ENCODE peak calls at places on chromosomes 6 and 20, in seven cellular contexts. G is SK-N-SH, S is HepG2, H is H1, Q is K562, M is GM12878, F is GM12892. L is an unnamed sample.

GRCh38 chr20:17856024-17856564 is 112.5 kb downstream of the SNX5 start:
- DNase-seq in S (peak; percentile 100), H (no peak), M (peak; percentile 86), F (peak; percentile 60), Q (no peak), G (no peak), L (peak; percentile 52)

GRCh38 chr6:32609391-32609730 is 19.7 kb upstream of the HLA-DRB1 start:
- DNase-seq in H (no peak), G (no peak), Q (no peak), M (no peak), F (no peak), S (no peak), L (no peak)

GRCh38 chr20:32231847-32232246 is 24.2 kb downstream of the POFUT1 start:
- DNase-seq in H (no peak), Q (no peak), S (no peak), M (no peak), G (no peak), F (no peak), L (no peak)

GRCh38 chr20:63138855-63139341 is 77.0 kb downstream of the YTHDF1 start:
- DNase-seq in S (no peak), Q (no peak), F (no peak), G (no peak), M (no peak), H (no peak), L (no peak)

GRCh38 chr6:72819609-72820008 is 197.7 kb downstream of the KCNQ5 start:
- DNase-seq in H (no peak), S (no peak), M (no peak), F (no peak), G (no peak), Q (no peak), L (no peak)

GRCh38 chr20:46568570-46569129 is 18.2 kb upstream of the OCSTAMP start:
- DNase-seq in H (no peak), S (peak; percentile 79), Q (no peak), M (no peak), G (peak; percentile 83), F (no peak), L (no peak)

GRCh38 chr6:125918681-125919566 is 37.6 kb upstream of the HINT3 start:
- DNase-seq in M (peak; percentile 93), G (no peak), H (no peak), Q (no peak), S (peak; percentile 97), F (no peak), L (peak; percentile 17)

GRCh38 chr6:95094751-95095150 is 482.6 kb upstream of the MANEA start:
- DNase-seq in F (no peak), S (no peak), H (no peak), M (no peak), G (no peak), Q (no peak), L (no peak)

GRCh38 chr20:17625246-17626051 is 55.6 kb downstream of the DSTN start:
- DNase-seq in Q (no peak), H (no peak), S (no peak), M (no peak), F (peak; percentile 13), G (peak; percentile 19), L (no peak)

GRCh38 chr20:32348207-32348606 is 9.9 kb upstream of the ASXL1 start:
- DNase-seq in H (no peak), M (no peak), G (no peak), S (no peak), Q (no peak), F (no peak), L (no peak)

GRCh38 chr6:30821862-30822784 is 62.2 kb upstream of the DDR1 start:
- DNase-seq in F (no peak), G (peak; percentile 45), H (no peak), S (peak; percentile 70), Q (peak; percentile 53), M (no peak), L (peak; percentile 28)

GRCh38 chr6:38688579-38689087 is 14.3 kb downstream of the GLO1 start:
- DNase-seq in M (peak; percentile 59), G (no peak), F (no peak), H (no peak), S (peak; percentile 24), Q (no peak), L (no peak)

GRCh38 chr6:106799008-106799952 is 169.9 kb downstream of the QRSL1 start:
- DNase-seq in H (no peak), M (peak; percentile 25), G (no peak), S (peak; percentile 77), Q (no peak), F (no peak), L (no peak)

GRCh38 chr20:19971121-19971520 is 46.0 kb upstream of the NAA20 start:
- DNase-seq in Q (no peak), M (no peak), F (no peak), G (no peak), S (no peak), H (no peak), L (no peak)

GRCh38 chr6:132330759-132331158 is 70.5 kb downstream of the MOXD1 start:
- DNase-seq in F (no peak), M (no peak), G (no peak), S (no peak), H (no peak), Q (no peak), L (no peak)

GRCh38 chr6:33638581-33638980 is 17.5 kb downstream of the ITPR3 start:
- DNase-seq in M (no peak), F (no peak), Q (no peak), S (no peak), H (no peak), G (no peak), L (no peak)

GRCh38 chr20:40960521-40960956 is 68.1 kb upstream of the TOP1 start:
- DNase-seq in M (no peak), F (no peak), G (no peak), Q (no peak), S (no peak), H (no peak), L (no peak)

GRCh38 chr20:59832406-59833156 is 100.9 kb downstream of the SYCP2 start:
- DNase-seq in Q (no peak), M (no peak), S (no peak), F (no peak), G (peak; percentile 7), H (no peak), L (no peak)

GRCh38 chr6:143549630-143550268 is 38.2 kb upstream of the FUCA2 start:
- DNase-seq in F (no peak), H (no peak), Q (no peak), M (peak; percentile 31), G (no peak), S (no peak), L (no peak)

GRCh38 chr20:46027245-46027853 is 1.7 kb upstream of the SLC12A5 start:
- DNase-seq in M (no peak), Q (peak; percentile 51), F (no peak), S (peak; percentile 63), H (no peak), G (no peak), L (no peak)

GRCh38 chr20:38926142-38926933 is at the start of gene FAM83D:
- DNase-seq in H (peak; percentile 99), F (peak; percentile 99), M (peak; percentile 92), S (peak; percentile 99), G (peak; percentile 99), Q (peak; percentile 99), L (peak; percentile 99)

GRCh38 chr20:47984437-47984836 is 199.2 kb upstream of the SULF2 start:
- DNase-seq in M (no peak), Q (no peak), F (no peak), S (no peak), H (no peak), G (no peak), L (no peak)

GRCh38 chr6:16338577-16339262 is 100.3 kb downstream of the GMPR start:
- DNase-seq in F (no peak), Q (no peak), H (no peak), G (peak; percentile 59), M (no peak), S (no peak), L (no peak)

DNA sequence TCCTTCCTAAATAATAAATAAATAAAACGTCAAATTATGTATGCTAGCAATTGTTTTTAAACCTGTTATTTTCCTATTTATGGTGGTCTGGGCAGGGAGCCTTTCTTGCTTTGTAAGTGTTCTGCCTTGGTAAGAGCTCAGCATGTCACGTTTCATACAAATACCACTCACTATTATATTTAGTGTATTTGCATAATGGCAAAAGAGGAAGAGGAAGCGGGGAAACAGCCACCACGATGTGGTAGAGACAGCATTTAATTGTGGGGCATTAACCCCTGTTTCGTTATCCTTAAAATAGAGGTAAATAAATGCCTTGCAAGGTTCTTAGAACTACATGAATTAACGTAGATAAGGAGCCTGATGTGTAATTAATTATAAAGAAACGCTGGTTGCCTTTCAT is 2.0 kb downstream of the ABRACL start:
- DNase-seq in G (no peak), Q (no peak), H (no peak), F (peak; percentile 32), S (no peak), M (peak; percentile 48), L (peak; percentile 38)
- TF ChIP-seq TAF1 in G (no peak), Q (no peak), H (no peak), F (no peak), S (no peak), M (no peak), L (no peak)

GRCh38 chr20:11178946-11179654 is 505.3 kb upstream of the JAG1 start:
- DNase-seq in M (no peak), G (no peak), F (no peak), H (no peak), S (peak; percentile 54), Q (no peak), L (no peak)
- TF ChIP-seq TAF1 in M (no peak), G (no peak), F (no peak), H (no peak), S (no peak), Q (no peak), L (no peak)

DNA sequence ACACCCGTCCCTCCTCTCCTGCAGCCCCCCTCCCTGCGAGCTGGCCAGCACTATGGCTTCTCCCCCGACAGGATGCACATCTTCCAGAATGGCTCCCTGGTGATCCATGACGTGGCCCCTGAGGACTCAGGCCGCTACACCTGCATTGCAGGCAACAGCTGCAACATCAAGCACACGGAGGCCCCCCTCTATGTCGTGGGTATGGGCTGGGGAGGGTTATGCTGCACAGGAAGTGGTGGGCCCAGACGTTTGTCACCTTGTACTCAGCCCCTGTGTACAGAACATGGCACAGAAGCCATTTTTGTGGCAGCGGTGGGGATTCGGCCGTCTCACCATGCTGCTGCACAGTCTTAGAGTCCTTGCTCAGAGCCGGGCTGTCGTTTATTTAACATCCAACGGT is 29.0 kb upstream of the SRF start:
- DNase-seq in S (no peak), F (no peak), H (no peak), G (no peak), M (no peak), Q (no peak), L (no peak)
- TF ChIP-seq TAF1 in S (no peak), F (no peak), H (no peak), G (no peak), M (no peak), Q (no peak), L (no peak)

GRCh38 chr6:144661101-144661806 is 376.1 kb downstream of the UTRN start:
- DNase-seq in H (no peak), S (peak; percentile 93), M (no peak), Q (no peak), F (no peak), G (no peak), L (no peak)
- TF ChIP-seq TAF1 in H (no peak), S (no peak), M (no peak), Q (no peak), F (no peak), G (no peak), L (no peak)

L was measured in GM12891.